ENCODE peak calls at places on chromosomes 13 and 19, in seven cellular contexts. B is lower leg skin; Y is putamen; V is K562; P is transverse colon; U is CD8-positive, alpha-beta memory T cell; S is amniotic stem cell. R is an unnamed sample.

GRCh38 chr13:29204651-29205050 is 384.5 kb downstream of the MTUS2 start:
- DNase-seq in B (peak), Y (no peak), V (no peak), P (no peak), U (no peak), S (no peak), R (no peak)

GRCh38 chr13:74450525-74450845 is 316.3 kb upstream of the KLF12 start:
- DNase-seq in B (no peak), Y (no peak), V (no peak), P (no peak), U (no peak), S (no peak), R (no peak)

GRCh38 chr19:18833849-18834643 is 2.3 kb downstream of the UPF1 start:
- DNase-seq in B (no peak), Y (no peak), V (no peak), P (peak), U (no peak), S (no peak), R (peak)

GRCh38 chr13:102286326-102286725 is 115.5 kb downstream of the FGF14 start:
- DNase-seq in B (no peak), Y (no peak), V (no peak), P (no peak), U (no peak), S (no peak), R (no peak)

GRCh38 chr13:46553521-46553885 is 533 bp downstream of the LRCH1 start:
- DNase-seq in B (peak), Y (no peak), V (peak), P (no peak), U (no peak), S (no peak), R (peak)

GRCh38 chr13:24557121-24557520 is 44.5 kb upstream of the PARP4 start:
- DNase-seq in B (no peak), Y (no peak), V (no peak), P (no peak), U (no peak), S (no peak), R (no peak)

GRCh38 chr19:8423821-8424223 is 10.7 kb downstream of the MARCHF2 start:
- DNase-seq in B (peak), Y (peak), V (peak), P (peak), U (no peak), S (peak), R (peak)

GRCh38 chr13:106052200-106052767 is 483.2 kb downstream of the EFNB2 start:
- DNase-seq in B (no peak), Y (no peak), V (no peak), P (no peak), U (no peak), S (no peak), R (no peak)

GRCh38 chr19:41807176-41807575 is 10.8 kb downstream of the CEACAM3 start:
- DNase-seq in B (no peak), Y (no peak), V (no peak), P (no peak), U (no peak), S (no peak), R (no peak)

GRCh38 chr13:74871671-74872070 is 610.3 kb downstream of the TBC1D4 start:
- DNase-seq in B (no peak), Y (no peak), V (no peak), P (no peak), U (no peak), S (no peak), R (no peak)

GRCh38 chr19:29172302-29172701 is 40.6 kb downstream of the UQCRFS1 start:
- DNase-seq in B (no peak), Y (no peak), V (no peak), P (no peak), U (no peak), S (no peak), R (no peak)

GRCh38 chr13:39310961-39311360 is 272.7 kb downstream of the NHLRC3 start:
- DNase-seq in B (no peak), Y (no peak), V (no peak), P (no peak), U (no peak), S (no peak), R (no peak)

GRCh38 chr13:50844181-50844875 is 836 bp upstream of the DLEU7 start:
- DNase-seq in B (no peak), Y (no peak), V (no peak), P (no peak), U (no peak), S (no peak), R (no peak)

GRCh38 chr13:42101821-42102580 is 53.6 kb downstream of the DGKH start:
- DNase-seq in B (no peak), Y (no peak), V (no peak), P (no peak), U (no peak), S (no peak), R (no peak)

GRCh38 chr19:1387684-1388636 is 4.3 kb downstream of the NDUFS7 start:
- DNase-seq in B (no peak), Y (no peak), V (no peak), P (no peak), U (no peak), S (no peak), R (no peak)

GRCh38 chr19:18460313-18460712 is 22.4 kb upstream of the ISYNA1 start:
- DNase-seq in B (peak), Y (no peak), V (no peak), P (peak), U (no peak), S (no peak), R (no peak)

GRCh38 chr13:114134111-114134943 is 1.9 kb upstream of the RASA3 start:
- DNase-seq in B (no peak), Y (no peak), V (no peak), P (no peak), U (no peak), S (no peak), R (no peak)

GRCh38 chr19:57406516-57407123 is 4.3 kb upstream of the ZNF17 start:
- DNase-seq in B (no peak), Y (no peak), V (peak), P (peak), U (peak), S (peak), R (peak)

GRCh38 chr13:31631071-31631470 is 108.3 kb upstream of the RXFP2 start:
- DNase-seq in B (no peak), Y (no peak), V (no peak), P (no peak), U (no peak), S (no peak), R (no peak)

GRCh38 chr19:33906578-33907335 is 110.1 kb downstream of the KCTD15 start:
- DNase-seq in B (no peak), Y (no peak), V (no peak), P (no peak), U (no peak), S (no peak), R (no peak)

GRCh38 chr13:111278258-111278657 is 42.2 kb upstream of the TEX29 start:
- DNase-seq in B (no peak), Y (no peak), V (no peak), P (no peak), U (no peak), S (no peak), R (no peak)

GRCh38 chr19:29532956-29533355 is 7.2 kb downstream of the VSTM2B start:
- DNase-seq in B (peak), Y (no peak), V (no peak), P (no peak), U (no peak), S (no peak), R (no peak)

GRCh38 chr19:33295621-33296472 is 6.5 kb downstream of the CEBPA start:
- DNase-seq in B (no peak), Y (no peak), V (no peak), P (no peak), U (no peak), S (no peak), R (no peak)

GRCh38 chr19:13100031-13100588 is 2.5 kb downstream of the LYL1 start:
- DNase-seq in B (no peak), Y (no peak), V (no peak), P (no peak), U (peak), S (no peak), R (no peak)

GRCh38 chr19:9523885-9524474 is 14.5 kb downstream of the ZNF426 start:
- DNase-seq in B (no peak), Y (no peak), V (no peak), P (no peak), U (no peak), S (no peak), R (no peak)

GRCh38 chr19:3593156-3593555 is 7.9 kb downstream of the GIPC3 start:
- DNase-seq in B (no peak), Y (no peak), V (no peak), P (no peak), U (no peak), S (no peak), R (no peak)

GRCh38 chr19:52226652-52227051 is 36.8 kb downstream of the PPP2R1A start:
- DNase-seq in B (no peak), Y (no peak), V (no peak), P (no peak), U (no peak), S (no peak), R (no peak)

GRCh38 chr13:45807520-45808099 is 43.9 kb downstream of the SIAH3 start:
- DNase-seq in B (no peak), Y (peak), V (peak), P (no peak), U (no peak), S (peak), R (no peak)

GRCh38 chr13:110845520-110845919 is 69.3 kb downstream of the ANKRD10 start:
- DNase-seq in B (no peak), Y (no peak), V (no peak), P (no peak), U (no peak), S (no peak), R (no peak)

GRCh38 chr13:67632590-67632989 is 402.5 kb upstream of the PCDH9 start:
- DNase-seq in B (no peak), Y (no peak), V (no peak), P (no peak), U (no peak), S (no peak), R (no peak)

GRCh38 chr19:35755550-35756371 is 1.1 kb downstream of the HSPB6 start:
- DNase-seq in B (peak), Y (no peak), V (no peak), P (peak), U (peak), S (no peak), R (peak)

GRCh38 chr13:96958286-96958891 is 35.9 kb downstream of the OXGR1 start:
- DNase-seq in B (no peak), Y (peak), V (no peak), P (no peak), U (no peak), S (peak), R (no peak)

GRCh38 chr13:39484506-39485313 is 118.3 kb downstream of the LHFPL6 start:
- DNase-seq in B (no peak), Y (peak), V (no peak), P (no peak), U (no peak), S (no peak), R (no peak)